ENCODE peak calls at places on chromosomes 4 and X, in eight cellular contexts. V, P, L, H, W, E, G and K are unnamed samples.

GRCh38 chr4:526971-527460 is 28.0 kb downstream of the PIGG start:
- DNase-seq in E (no peak), W (no peak), G (no peak), P (no peak), H (no peak), L (no peak), V (no peak), K (no peak)

GRCh38 chr4:71828450-71828849 is 44.6 kb upstream of the GC start:
- DNase-seq in L (no peak), G (no peak), W (no peak), P (no peak), E (no peak), H (no peak), V (no peak), K (no peak)

GRCh38 chrX:97700547-97700946 is 816.8 kb downstream of the RPA4 start:
- DNase-seq in V (no peak), H (no peak), P (no peak), E (no peak), W (no peak), G (no peak), L (no peak), K (no peak)

GRCh38 chrX:4043951-4044350 is 330.5 kb upstream of the PRKX start:
- DNase-seq in P (no peak), V (no peak), W (no peak), L (no peak), G (no peak), E (no peak), H (no peak), K (no peak)

GRCh38 chr4:32010221-32010620 is 1290.1 kb downstream of the PCDH7 start:
- DNase-seq in E (no peak), W (no peak), L (no peak), H (no peak), V (no peak), G (no peak), P (no peak), K (no peak)

GRCh38 chr4:28391877-28392276 is 1531.2 kb downstream of the STIM2 start:
- DNase-seq in G (no peak), H (no peak), W (peak; percentile 79), L (no peak), P (no peak), V (no peak), E (no peak), K (no peak)

GRCh38 chr4:156865391-156865790 is 106.2 kb downstream of the PDGFC start:
- DNase-seq in W (peak; percentile 17), H (no peak), V (no peak), G (no peak), L (no peak), E (no peak), P (no peak), K (peak; percentile 63)

GRCh38 chr4:99853190-99853589 is 36.6 kb downstream of the DAPP1 start:
- DNase-seq in H (no peak), P (no peak), L (no peak), G (no peak), V (no peak), E (no peak), W (no peak), K (no peak)

GRCh38 chr4:11263208-11263607 is 165.5 kb downstream of the HS3ST1 start:
- DNase-seq in H (no peak), P (no peak), W (no peak), E (no peak), V (no peak), G (no peak), L (no peak), K (no peak)

GRCh38 chrX:153963546-153963945 is 8.1 kb downstream of the HCFC1 start:
- DNase-seq in V (no peak), E (no peak), G (no peak), L (no peak), H (no peak), P (no peak), W (no peak), K (no peak)

GRCh38 chrX:9522756-9523155 is 57.9 kb downstream of the TBL1X start:
- DNase-seq in E (no peak), G (no peak), P (no peak), L (no peak), V (no peak), W (no peak), H (no peak), K (no peak)

GRCh38 chr4:135201081-135201480 is 999.5 kb upstream of the PABPC4L start:
- DNase-seq in G (no peak), H (no peak), P (no peak), L (no peak), W (no peak), V (no peak), E (no peak), K (no peak)

GRCh38 chr4:26820346-26820745 is 40.3 kb upstream of the STIM2 start:
- DNase-seq in L (no peak), E (no peak), W (no peak), V (no peak), G (no peak), H (no peak), P (no peak), K (no peak)

GRCh38 chr4:89184407-89184806 is 73.1 kb downstream of the TIGD2 start:
- DNase-seq in H (no peak), V (no peak), W (no peak), L (no peak), G (no peak), P (no peak), E (no peak), K (no peak)

GRCh38 chrX:25726539-25726938 is 411.6 kb upstream of the MAGEB18 start:
- DNase-seq in L (no peak), V (no peak), E (no peak), W (no peak), G (no peak), H (no peak), P (no peak), K (no peak)

GRCh38 chr4:17854076-17854475 is 43.3 kb downstream of the NCAPG start:
- DNase-seq in V (no peak), L (no peak), P (no peak), H (no peak), E (no peak), G (no peak), W (no peak), K (no peak)

GRCh38 chr4:111775908-111776307 is 369.3 kb upstream of the FAM241A start:
- DNase-seq in P (no peak), V (no peak), G (no peak), W (peak; percentile 51), H (no peak), E (no peak), L (no peak), K (no peak)

GRCh38 chr4:78569291-78569821 is 17.8 kb downstream of the ANXA3 start:
- DNase-seq in L (no peak), E (no peak), P (no peak), G (no peak), W (peak; percentile 86), H (no peak), V (no peak), K (no peak)

GRCh38 chrX:103889216-103889615 is 57.2 kb upstream of the RAB9B start:
- DNase-seq in W (no peak), P (no peak), G (no peak), E (no peak), V (no peak), L (no peak), H (no peak), K (no peak)

GRCh38 chrX:43267652-43268051 is 388.4 kb upstream of the MAOA start:
- DNase-seq in P (no peak), V (no peak), L (no peak), W (no peak), G (no peak), E (no peak), H (no peak), K (no peak)

GRCh38 chr4:111988514-111988913 is 156.7 kb upstream of the FAM241A start:
- DNase-seq in H (no peak), V (no peak), W (no peak), E (no peak), P (no peak), L (no peak), G (no peak), K (no peak)

GRCh38 chrX:148811236-148811635 is 310.8 kb downstream of the AFF2 start:
- DNase-seq in H (no peak), G (no peak), E (no peak), P (no peak), W (peak; percentile 30), V (no peak), L (no peak), K (no peak)

GRCh38 chrX:45505214-45505613 is 304.5 kb upstream of the DIPK2B start:
- DNase-seq in V (no peak), G (no peak), P (no peak), L (no peak), W (peak; percentile 57), E (no peak), H (no peak), K (no peak)

GRCh38 chr4:104967034-104967401 is 179.7 kb upstream of the TET2 start:
- DNase-seq in G (no peak), E (no peak), L (no peak), W (no peak), H (peak; percentile 20), P (no peak), V (peak; percentile 74), K (peak; percentile 41)

GRCh38 chrX:39601193-39602085 is 496.3 kb downstream of the BCOR start:
- DNase-seq in G (no peak), W (no peak), L (no peak), H (no peak), E (no peak), P (no peak), V (no peak), K (no peak)

GRCh38 chr4:142126890-142127497 is 490.6 kb downstream of the IL15 start:
- DNase-seq in V (peak; percentile 60), H (peak; percentile 61), G (peak; percentile 39), P (no peak), E (no peak), W (peak; percentile 70), L (peak; percentile 61), K (peak; percentile 60)

GRCh38 chrX:42714981-42715688 is 62.8 kb downstream of the PPP1R2C start:
- DNase-seq in W (no peak), H (no peak), E (no peak), V (peak; percentile 54), P (peak; percentile 35), L (peak; percentile 36), G (no peak), K (peak; percentile 69)

GRCh38 chrX:22122510-22122909 is 90.4 kb downstream of the PHEX start:
- DNase-seq in V (no peak), H (no peak), G (no peak), W (peak; percentile 76), L (no peak), E (no peak), P (no peak), K (no peak)

GRCh38 chr4:108700358-108700757 is 50.0 kb downstream of the OSTC start:
- DNase-seq in E (no peak), W (peak; percentile 45), P (no peak), H (no peak), L (no peak), G (no peak), V (no peak), K (no peak)

GRCh38 chr4:8083086-8083825 is 75.4 kb downstream of the ABLIM2 start:
- DNase-seq in V (no peak), H (no peak), L (no peak), P (no peak), G (no peak), E (no peak), W (no peak), K (no peak)

GRCh38 chr4:178812866-178813265 is 1370.6 kb upstream of the AGA start:
- DNase-seq in W (no peak), G (no peak), V (no peak), H (no peak), P (no peak), L (no peak), E (no peak), K (no peak)

GRCh38 chrX:44130189-44130588 is 157.0 kb upstream of the NDP start:
- DNase-seq in W (no peak), L (no peak), V (no peak), E (no peak), G (no peak), H (no peak), P (no peak), K (no peak)

GRCh38 chr4:28449080-28449479 is 1588.4 kb downstream of the STIM2 start:
- DNase-seq in E (no peak), V (no peak), P (no peak), H (no peak), L (no peak), W (peak; percentile 11), G (no peak), K (no peak)

GRCh38 chrX:44299177-44299576 is 44.3 kb downstream of the EFHC2 start:
- DNase-seq in H (no peak), E (no peak), L (no peak), W (no peak), P (no peak), V (no peak), G (peak; percentile 45), K (no peak)